ENCODE peak calls at places on chromosomes 11 and 22, in seven cellular contexts. One of them, this sample, is unnamed.
A peak's percentile ranks its signal among the peaks of the same experiment; 100 is the strongest.

GRCh38 chr11:122178795-122179194 is 62.8 kb upstream of the BLID start:
- DNase-seq in adrenal gland: no peak
- DNase-seq in Peyer's patch: no peak
- DNase-seq in brain microvascular endothelial cell: no peak
- DNase-seq in foreskin fibroblast: peak; percentile 56
- DNase-seq in left lung: no peak
- DNase-seq in ovary: no peak
- DNase-seq in this sample: no peak

GRCh38 chr22:39906207-39906606 is 5.3 kb downstream of the GRAP2 start:
- DNase-seq in adrenal gland: no peak
- DNase-seq in Peyer's patch: no peak
- DNase-seq in brain microvascular endothelial cell: no peak
- DNase-seq in foreskin fibroblast: no peak
- DNase-seq in left lung: no peak
- DNase-seq in ovary: no peak
- DNase-seq in this sample: no peak

GRCh38 chr11:61162092-61162935 is 1.1 kb upstream of the VPS37C start:
- DNase-seq in adrenal gland: no peak
- DNase-seq in Peyer's patch: no peak
- DNase-seq in brain microvascular endothelial cell: peak; percentile 23
- DNase-seq in foreskin fibroblast: peak; percentile 34
- DNase-seq in left lung: no peak
- DNase-seq in ovary: no peak
- DNase-seq in this sample: no peak

GRCh38 chr11:110299006-110299785 is 2.8 kb upstream of the RDX start:
- DNase-seq in adrenal gland: peak; percentile 38
- DNase-seq in Peyer's patch: no peak
- DNase-seq in brain microvascular endothelial cell: no peak
- DNase-seq in foreskin fibroblast: no peak
- DNase-seq in left lung: no peak
- DNase-seq in ovary: no peak
- DNase-seq in this sample: no peak

GRCh38 chr11:125221499-125221898 is 56.9 kb downstream of the PKNOX2 start:
- DNase-seq in adrenal gland: no peak
- DNase-seq in Peyer's patch: no peak
- DNase-seq in brain microvascular endothelial cell: no peak
- DNase-seq in foreskin fibroblast: no peak
- DNase-seq in left lung: no peak
- DNase-seq in ovary: no peak
- DNase-seq in this sample: no peak

GRCh38 chr11:68584097-68584496 is 100.2 kb upstream of the GAL start:
- DNase-seq in adrenal gland: no peak
- DNase-seq in Peyer's patch: peak; percentile 52
- DNase-seq in brain microvascular endothelial cell: peak; percentile 29
- DNase-seq in foreskin fibroblast: peak; percentile 16
- DNase-seq in left lung: no peak
- DNase-seq in ovary: peak; percentile 47
- DNase-seq in this sample: no peak

GRCh38 chr11:107619926-107620325 is 29.0 kb downstream of the ELMOD1 start:
- DNase-seq in adrenal gland: no peak
- DNase-seq in Peyer's patch: no peak
- DNase-seq in brain microvascular endothelial cell: no peak
- DNase-seq in foreskin fibroblast: peak; percentile 18
- DNase-seq in left lung: no peak
- DNase-seq in ovary: no peak
- DNase-seq in this sample: no peak

GRCh38 chr11:48109046-48109666 is 107.5 kb upstream of the OR4B1 start:
- DNase-seq in adrenal gland: no peak
- DNase-seq in Peyer's patch: no peak
- DNase-seq in brain microvascular endothelial cell: no peak
- DNase-seq in foreskin fibroblast: peak; percentile 69
- DNase-seq in left lung: no peak
- DNase-seq in ovary: no peak
- DNase-seq in this sample: no peak

GRCh38 chr11:2816517-2816916 is 69.1 kb downstream of the CDKN1C start:
- DNase-seq in adrenal gland: no peak
- DNase-seq in Peyer's patch: no peak
- DNase-seq in brain microvascular endothelial cell: no peak
- DNase-seq in foreskin fibroblast: no peak
- DNase-seq in left lung: no peak
- DNase-seq in ovary: peak; percentile 27
- DNase-seq in this sample: no peak

GRCh38 chr11:15863411-15863810 is 492.9 kb downstream of the SOX6 start:
- DNase-seq in adrenal gland: no peak
- DNase-seq in Peyer's patch: no peak
- DNase-seq in brain microvascular endothelial cell: no peak
- DNase-seq in foreskin fibroblast: peak; percentile 17
- DNase-seq in left lung: no peak
- DNase-seq in ovary: no peak
- DNase-seq in this sample: no peak

GRCh38 chr11:78030429-78031325 is 7.6 kb upstream of the KCTD14 start:
- DNase-seq in adrenal gland: peak; percentile 81
- DNase-seq in Peyer's patch: peak; percentile 71
- DNase-seq in brain microvascular endothelial cell: peak; percentile 23
- DNase-seq in foreskin fibroblast: peak; percentile 69
- DNase-seq in left lung: peak; percentile 85
- DNase-seq in ovary: peak; percentile 39
- DNase-seq in this sample: no peak

GRCh38 chr11:63866211-63866610 is 27.3 kb downstream of the MARK2 start:
- DNase-seq in adrenal gland: peak; percentile 57
- DNase-seq in Peyer's patch: no peak
- DNase-seq in brain microvascular endothelial cell: peak; percentile 20
- DNase-seq in foreskin fibroblast: peak; percentile 59
- DNase-seq in left lung: no peak
- DNase-seq in ovary: peak; percentile 58
- DNase-seq in this sample: no peak

GRCh38 chr11:132022718-132023117 is 652.3 kb downstream of the NTM start:
- DNase-seq in adrenal gland: no peak
- DNase-seq in Peyer's patch: no peak
- DNase-seq in brain microvascular endothelial cell: no peak
- DNase-seq in foreskin fibroblast: peak; percentile 88
- DNase-seq in left lung: no peak
- DNase-seq in ovary: no peak
- DNase-seq in this sample: peak; percentile 78

GRCh38 chr11:60396790-60397189 is 531 bp downstream of the MS4A14 start:
- DNase-seq in adrenal gland: no peak
- DNase-seq in Peyer's patch: no peak
- DNase-seq in brain microvascular endothelial cell: no peak
- DNase-seq in foreskin fibroblast: no peak
- DNase-seq in left lung: no peak
- DNase-seq in ovary: no peak
- DNase-seq in this sample: no peak

GRCh38 chr11:46278387-46279173 is 1.1 kb downstream of the CREB3L1 start:
- DNase-seq in adrenal gland: peak; percentile 67
- DNase-seq in Peyer's patch: peak; percentile 82
- DNase-seq in brain microvascular endothelial cell: peak; percentile 55
- DNase-seq in foreskin fibroblast: peak; percentile 91
- DNase-seq in left lung: peak; percentile 85
- DNase-seq in ovary: peak; percentile 61
- DNase-seq in this sample: no peak
- TF ChIP-seq CTCF in adrenal gland: peak; percentile 67
- TF ChIP-seq CTCF in Peyer's patch: no peak
- TF ChIP-seq CTCF in brain microvascular endothelial cell: peak; percentile 92
- TF ChIP-seq CTCF in foreskin fibroblast: peak; percentile 77
- TF ChIP-seq CTCF in left lung: peak; percentile 41
- TF ChIP-seq CTCF in ovary: no peak
- TF ChIP-seq CTCF in this sample: peak; percentile 90

DNA sequence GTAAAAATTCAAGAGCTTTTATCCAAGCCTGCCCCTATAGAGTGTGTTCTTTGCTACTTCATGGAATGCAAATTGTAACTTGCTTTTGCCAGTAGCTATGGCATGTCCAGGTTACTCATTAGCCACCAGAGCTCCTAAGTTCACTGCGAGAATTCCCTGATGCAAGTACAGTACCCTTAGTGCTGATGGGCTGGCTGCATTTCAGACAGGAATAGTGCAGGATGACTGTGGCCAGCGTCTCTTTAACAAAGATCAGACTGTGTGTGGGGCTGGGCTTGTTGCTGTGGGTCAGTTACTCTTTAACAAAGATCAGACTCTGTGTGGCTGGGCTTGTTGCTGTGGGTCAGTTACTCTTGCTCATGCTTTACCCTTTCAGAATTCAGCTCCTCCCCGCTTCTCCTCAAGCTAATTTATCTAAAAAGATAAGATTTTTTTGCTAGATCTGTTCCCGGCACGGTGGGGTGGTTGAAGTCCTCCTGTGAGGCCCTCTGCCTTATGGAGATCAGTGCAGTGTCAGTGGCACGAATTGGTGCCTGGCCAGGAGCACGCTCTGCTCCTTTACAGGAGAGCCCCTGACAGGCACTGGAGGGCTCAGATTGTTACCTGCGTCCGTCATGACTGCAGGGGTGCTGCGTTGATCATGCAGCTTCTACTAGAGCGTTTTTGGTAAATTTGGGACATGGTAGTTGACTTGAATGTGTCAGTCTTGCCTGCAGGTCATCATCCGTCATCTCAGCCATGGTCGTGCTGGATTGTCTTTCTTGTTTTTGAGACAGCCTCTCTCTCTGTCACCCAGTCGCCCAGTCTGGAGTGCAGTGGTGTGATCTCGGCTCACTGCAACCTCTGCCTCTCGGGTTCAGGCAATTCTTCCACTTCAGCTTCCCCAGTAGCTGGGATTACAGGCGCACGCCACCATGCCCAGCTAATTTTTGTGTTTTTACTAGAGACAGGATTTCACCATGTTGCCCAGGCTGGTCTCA is 27.0 kb downstream of the AP2A2 start:
- DNase-seq in adrenal gland: no peak
- DNase-seq in Peyer's patch: peak; percentile 62
- DNase-seq in brain microvascular endothelial cell: peak; percentile 27
- DNase-seq in foreskin fibroblast: peak; percentile 47
- DNase-seq in left lung: peak; percentile 37
- DNase-seq in ovary: no peak
- DNase-seq in this sample: no peak
- H3K4me3 ChIP-seq in adrenal gland: no peak overlapping the region
- H3K4me3 ChIP-seq in Peyer's patch: no peak overlapping the region
- H3K4me3 ChIP-seq in brain microvascular endothelial cell: no peak overlapping the region
- H3K4me3 ChIP-seq in foreskin fibroblast: no peak overlapping the region
- H3K4me3 ChIP-seq in left lung: no peak overlapping the region
- H3K4me3 ChIP-seq in ovary: no peak overlapping the region
- H3K4me3 ChIP-seq in this sample: no peak overlapping the region

DNA sequence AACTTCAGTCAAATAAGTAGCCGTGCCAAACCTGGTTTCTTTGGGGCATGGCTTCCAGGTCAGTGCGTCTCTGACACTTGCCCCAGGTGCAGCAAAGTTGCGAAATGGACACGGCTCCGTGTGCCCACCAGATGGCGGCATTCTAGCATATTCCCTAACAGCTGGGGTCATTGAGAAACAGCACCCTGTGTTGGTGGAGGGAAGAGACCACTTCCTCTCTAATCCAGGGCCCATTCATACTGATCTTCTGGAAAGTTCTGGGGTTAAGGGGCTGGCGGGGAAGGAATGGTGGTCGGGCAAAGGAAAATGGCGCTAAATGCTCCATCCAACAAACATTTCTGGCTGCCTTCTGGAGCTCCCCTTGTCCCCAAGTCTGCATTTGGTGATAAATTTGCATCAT is 141.2 kb upstream of the TIMP3 start:
- DNase-seq in adrenal gland: peak; percentile 65
- DNase-seq in Peyer's patch: peak; percentile 73
- DNase-seq in brain microvascular endothelial cell: peak; percentile 47
- DNase-seq in foreskin fibroblast: peak; percentile 74
- DNase-seq in left lung: peak; percentile 82
- DNase-seq in ovary: peak; percentile 57
- DNase-seq in this sample: no peak
- TF ChIP-seq CTCF in adrenal gland: peak; percentile 83
- TF ChIP-seq CTCF in Peyer's patch: no peak
- TF ChIP-seq CTCF in brain microvascular endothelial cell: peak; percentile 86
- TF ChIP-seq CTCF in foreskin fibroblast: peak; percentile 62
- TF ChIP-seq CTCF in left lung: peak; percentile 50
- TF ChIP-seq CTCF in ovary: peak; percentile 19
- TF ChIP-seq CTCF in this sample: peak; percentile 80

DNA sequence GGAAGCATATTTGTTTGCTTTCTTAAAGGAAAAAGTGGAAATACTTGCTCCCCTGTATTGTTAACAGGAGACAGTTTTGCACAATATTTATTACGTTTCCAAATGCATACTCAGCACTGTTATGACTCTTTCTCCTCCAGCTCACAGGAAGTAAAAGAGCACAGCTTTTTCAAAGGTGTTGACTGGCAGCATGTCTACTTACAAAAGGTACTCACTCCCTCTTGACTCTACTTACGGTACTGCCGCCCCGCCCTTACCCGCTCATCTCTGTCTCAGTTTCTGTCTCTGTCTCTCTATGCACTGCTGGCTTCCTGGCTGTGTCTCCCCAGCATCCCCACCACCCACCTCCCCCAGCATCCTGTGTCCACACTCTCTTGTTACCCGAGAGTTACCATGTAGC is 32.2 kb upstream of the MYO18B start:
- DNase-seq in adrenal gland: no peak
- DNase-seq in Peyer's patch: no peak
- DNase-seq in brain microvascular endothelial cell: no peak
- DNase-seq in foreskin fibroblast: no peak
- DNase-seq in left lung: no peak
- DNase-seq in ovary: no peak
- DNase-seq in this sample: no peak
- H3K4me3 ChIP-seq in adrenal gland: no peak overlapping the region
- H3K4me3 ChIP-seq in Peyer's patch: no peak overlapping the region
- H3K4me3 ChIP-seq in brain microvascular endothelial cell: no peak overlapping the region
- H3K4me3 ChIP-seq in foreskin fibroblast: no peak overlapping the region
- H3K4me3 ChIP-seq in left lung: no peak overlapping the region
- H3K4me3 ChIP-seq in ovary: no peak overlapping the region
- H3K4me3 ChIP-seq in this sample: no peak overlapping the region

GRCh38 chr22:43919106-43919965 is 4.3 kb upstream of the PNPLA3 start:
- DNase-seq in adrenal gland: no peak
- DNase-seq in Peyer's patch: no peak
- DNase-seq in brain microvascular endothelial cell: peak; percentile 51
- DNase-seq in foreskin fibroblast: peak; percentile 56
- DNase-seq in left lung: no peak
- DNase-seq in ovary: no peak
- DNase-seq in this sample: no peak

GRCh38 chr22:43923191-43923590 is 414 bp upstream of the PNPLA3 start:
- DNase-seq in adrenal gland: no peak
- DNase-seq in Peyer's patch: no peak
- DNase-seq in brain microvascular endothelial cell: no peak
- DNase-seq in foreskin fibroblast: peak; percentile 43
- DNase-seq in left lung: no peak
- DNase-seq in ovary: no peak
- DNase-seq in this sample: no peak

GRCh38 chr22:43921361-43921760 is 2.2 kb upstream of the PNPLA3 start:
- DNase-seq in adrenal gland: peak; percentile 87
- DNase-seq in Peyer's patch: no peak
- DNase-seq in brain microvascular endothelial cell: peak; percentile 65
- DNase-seq in foreskin fibroblast: peak; percentile 76
- DNase-seq in left lung: no peak
- DNase-seq in ovary: no peak
- DNase-seq in this sample: no peak

GRCh38 chr22:43923631-43924548 is at the start of gene PNPLA3:
- DNase-seq in adrenal gland: peak; percentile 88
- DNase-seq in Peyer's patch: peak; percentile 94
- DNase-seq in brain microvascular endothelial cell: peak; percentile 88
- DNase-seq in foreskin fibroblast: peak; percentile 95
- DNase-seq in left lung: peak; percentile 93
- DNase-seq in ovary: peak; percentile 94
- DNase-seq in this sample: peak; percentile 17

DNA sequence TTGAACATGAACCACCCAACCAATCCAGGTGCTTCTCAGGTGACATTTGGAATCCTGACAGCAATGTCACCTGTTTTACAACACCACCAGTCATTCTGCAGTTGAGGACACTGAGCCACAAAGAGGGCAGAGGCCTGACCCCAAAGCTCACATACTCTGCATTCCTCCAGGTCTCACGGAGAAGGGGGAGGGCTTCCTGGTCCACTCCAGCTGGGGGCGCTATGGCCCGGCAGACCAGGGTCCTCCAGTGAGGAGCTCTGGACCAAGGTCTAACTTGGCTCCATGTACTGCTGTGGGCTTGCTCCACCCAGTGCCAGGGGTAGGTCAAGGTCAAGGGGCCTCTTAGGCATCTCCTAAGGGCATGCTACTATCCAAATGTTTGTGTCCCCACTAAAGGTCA is 1.5 kb upstream of the PNPLA3 start:
- DNase-seq in adrenal gland: no peak
- DNase-seq in Peyer's patch: no peak
- DNase-seq in brain microvascular endothelial cell: no peak
- DNase-seq in foreskin fibroblast: no peak
- DNase-seq in left lung: no peak
- DNase-seq in ovary: no peak
- DNase-seq in this sample: no peak
- TF ChIP-seq CTCF in adrenal gland: no peak
- TF ChIP-seq CTCF in Peyer's patch: no peak
- TF ChIP-seq CTCF in brain microvascular endothelial cell: peak; percentile 38
- TF ChIP-seq CTCF in foreskin fibroblast: no peak
- TF ChIP-seq CTCF in left lung: no peak
- TF ChIP-seq CTCF in ovary: no peak
- TF ChIP-seq CTCF in this sample: no peak

This sample was measured in AG04449.